ENCODE peak calls at places on chromosomes 13 and 19, in six cellular contexts. One of them, this sample, is unnamed.

GRCh38 chr13:40503966-40504591 is 162.4 kb downstream of the FOXO1 start:
- DNase-seq in left lung: no peak
- DNase-seq in thoracic aorta: no peak
- DNase-seq in HL-60: no peak
- DNase-seq in CD4-positive, alpha-beta memory T cell: no peak
- DNase-seq in GM23248: peak
- DNase-seq in this sample: no peak

GRCh38 chr19:38018694-38019426 is 111.9 kb downstream of the SIPA1L3 start:
- DNase-seq in left lung: no peak
- DNase-seq in thoracic aorta: no peak
- DNase-seq in HL-60: no peak
- DNase-seq in CD4-positive, alpha-beta memory T cell: no peak
- DNase-seq in GM23248: no peak
- DNase-seq in this sample: no peak

GRCh38 chr19:44848036-44848804 is 2.1 kb downstream of the NECTIN2 start:
- DNase-seq in left lung: no peak
- DNase-seq in thoracic aorta: no peak
- DNase-seq in HL-60: no peak
- DNase-seq in CD4-positive, alpha-beta memory T cell: no peak
- DNase-seq in GM23248: peak
- DNase-seq in this sample: peak

GRCh38 chr13:30408319-30409101 is 13.8 kb upstream of the UBE2L5 start:
- DNase-seq in left lung: peak
- DNase-seq in thoracic aorta: peak
- DNase-seq in HL-60: peak
- DNase-seq in CD4-positive, alpha-beta memory T cell: peak
- DNase-seq in GM23248: peak
- DNase-seq in this sample: peak

GRCh38 chr19:15875075-15875474 is 22.8 kb downstream of the CYP4F2 start:
- DNase-seq in left lung: no peak
- DNase-seq in thoracic aorta: no peak
- DNase-seq in HL-60: no peak
- DNase-seq in CD4-positive, alpha-beta memory T cell: no peak
- DNase-seq in GM23248: no peak
- DNase-seq in this sample: no peak

GRCh38 chr19:16184665-16185122 is 516 bp upstream of the FAM32A start:
- DNase-seq in left lung: no peak
- DNase-seq in thoracic aorta: no peak
- DNase-seq in HL-60: no peak
- DNase-seq in CD4-positive, alpha-beta memory T cell: no peak
- DNase-seq in GM23248: no peak
- DNase-seq in this sample: no peak

GRCh38 chr19:40803857-40804782 is 5.1 kb downstream of the EGLN2 start:
- DNase-seq in left lung: peak
- DNase-seq in thoracic aorta: no peak
- DNase-seq in HL-60: no peak
- DNase-seq in CD4-positive, alpha-beta memory T cell: peak
- DNase-seq in GM23248: no peak
- DNase-seq in this sample: no peak

GRCh38 chr19:52492201-52492960 is 35.1 kb upstream of the ZNF808 start:
- DNase-seq in left lung: no peak
- DNase-seq in thoracic aorta: no peak
- DNase-seq in HL-60: no peak
- DNase-seq in CD4-positive, alpha-beta memory T cell: no peak
- DNase-seq in GM23248: peak
- DNase-seq in this sample: no peak

GRCh38 chr13:46639033-46639981 is 86.3 kb downstream of the LRCH1 start:
- DNase-seq in left lung: no peak
- DNase-seq in thoracic aorta: no peak
- DNase-seq in HL-60: no peak
- DNase-seq in CD4-positive, alpha-beta memory T cell: no peak
- DNase-seq in GM23248: no peak
- DNase-seq in this sample: no peak

GRCh38 chr13:38045278-38046048 is 175.9 kb upstream of the TRPC4 start:
- DNase-seq in left lung: no peak
- DNase-seq in thoracic aorta: no peak
- DNase-seq in HL-60: no peak
- DNase-seq in CD4-positive, alpha-beta memory T cell: no peak
- DNase-seq in GM23248: peak
- DNase-seq in this sample: no peak

GRCh38 chr19:29076963-29077362 is 136.0 kb downstream of the UQCRFS1 start:
- DNase-seq in left lung: no peak
- DNase-seq in thoracic aorta: no peak
- DNase-seq in HL-60: no peak
- DNase-seq in CD4-positive, alpha-beta memory T cell: no peak
- DNase-seq in GM23248: no peak
- DNase-seq in this sample: no peak

GRCh38 chr19:13913352-13913751 is 7.4 kb downstream of the CC2D1A start:
- DNase-seq in left lung: no peak
- DNase-seq in thoracic aorta: no peak
- DNase-seq in HL-60: no peak
- DNase-seq in CD4-positive, alpha-beta memory T cell: no peak
- DNase-seq in GM23248: no peak
- DNase-seq in this sample: no peak

GRCh38 chr13:97653741-97654140 is 219.8 kb downstream of the RAP2A start:
- DNase-seq in left lung: no peak
- DNase-seq in thoracic aorta: no peak
- DNase-seq in HL-60: no peak
- DNase-seq in CD4-positive, alpha-beta memory T cell: no peak
- DNase-seq in GM23248: peak
- DNase-seq in this sample: peak

GRCh38 chr19:30670011-30670329 is 297.8 kb downstream of the ZNF536 start:
- DNase-seq in left lung: no peak
- DNase-seq in thoracic aorta: no peak
- DNase-seq in HL-60: no peak
- DNase-seq in CD4-positive, alpha-beta memory T cell: no peak
- DNase-seq in GM23248: no peak
- DNase-seq in this sample: no peak

GRCh38 chr13:22451345-22451744 is 729.4 kb upstream of the SGCG start:
- DNase-seq in left lung: no peak
- DNase-seq in thoracic aorta: no peak
- DNase-seq in HL-60: no peak
- DNase-seq in CD4-positive, alpha-beta memory T cell: no peak
- DNase-seq in GM23248: no peak
- DNase-seq in this sample: peak

GRCh38 chr13:31943591-31943990 is 88.0 kb upstream of the FRY start:
- DNase-seq in left lung: no peak
- DNase-seq in thoracic aorta: no peak
- DNase-seq in HL-60: no peak
- DNase-seq in CD4-positive, alpha-beta memory T cell: no peak
- DNase-seq in GM23248: peak
- DNase-seq in this sample: no peak

GRCh38 chr19:11264452-11265176 is 2.3 kb upstream of the DOCK6 start:
- DNase-seq in left lung: peak
- DNase-seq in thoracic aorta: no peak
- DNase-seq in HL-60: no peak
- DNase-seq in CD4-positive, alpha-beta memory T cell: no peak
- DNase-seq in GM23248: no peak
- DNase-seq in this sample: no peak

GRCh38 chr13:93505104-93505952 is 278.7 kb downstream of the GPC6 start:
- DNase-seq in left lung: no peak
- DNase-seq in thoracic aorta: no peak
- DNase-seq in HL-60: no peak
- DNase-seq in CD4-positive, alpha-beta memory T cell: no peak
- DNase-seq in GM23248: peak
- DNase-seq in this sample: no peak

GRCh38 chr13:93227280-93227905 is 786 bp downstream of the GPC6 start:
- DNase-seq in left lung: no peak
- DNase-seq in thoracic aorta: no peak
- DNase-seq in HL-60: no peak
- DNase-seq in CD4-positive, alpha-beta memory T cell: no peak
- DNase-seq in GM23248: peak
- DNase-seq in this sample: no peak

GRCh38 chr19:48196321-48196761 is 25.9 kb downstream of the ZSWIM9 start:
- DNase-seq in left lung: no peak
- DNase-seq in thoracic aorta: no peak
- DNase-seq in HL-60: no peak
- DNase-seq in CD4-positive, alpha-beta memory T cell: no peak
- DNase-seq in GM23248: no peak
- DNase-seq in this sample: peak

GRCh38 chr13:99000137-99000536 is 22.3 kb upstream of the DOCK9 start:
- DNase-seq in left lung: no peak
- DNase-seq in thoracic aorta: no peak
- DNase-seq in HL-60: no peak
- DNase-seq in CD4-positive, alpha-beta memory T cell: no peak
- DNase-seq in GM23248: no peak
- DNase-seq in this sample: no peak
- H3K27ac ChIP-seq in left lung: peak
- H3K27ac ChIP-seq in thoracic aorta: no peak
- H3K27ac ChIP-seq in HL-60: no peak
- H3K27ac ChIP-seq in CD4-positive, alpha-beta memory T cell: no peak
- H3K27ac ChIP-seq in GM23248: no peak
- H3K27ac ChIP-seq in this sample: peak

DNA sequence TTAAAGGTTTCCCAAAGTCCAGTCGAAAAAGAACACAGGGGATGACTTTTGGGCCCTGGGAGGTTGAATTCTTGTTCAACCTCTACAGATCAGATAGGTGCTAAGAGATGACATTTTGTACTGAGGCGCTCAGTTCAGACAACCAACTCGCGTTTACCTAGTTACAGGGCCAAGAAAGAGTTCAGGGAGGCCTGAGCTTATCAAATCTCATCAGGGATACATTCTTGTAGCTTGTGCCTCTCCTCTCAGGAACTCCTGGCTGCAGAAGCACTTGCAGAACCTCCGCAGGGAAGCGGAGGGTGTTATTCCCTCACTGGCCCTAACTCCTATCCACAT is 825 bp downstream of the ZNF776 start:
- DNase-seq in left lung: no peak
- DNase-seq in thoracic aorta: no peak
- DNase-seq in HL-60: no peak
- DNase-seq in CD4-positive, alpha-beta memory T cell: no peak
- DNase-seq in GM23248: peak
- DNase-seq in this sample: no peak
- H3K27ac ChIP-seq in left lung: peak
- H3K27ac ChIP-seq in thoracic aorta: no peak
- H3K27ac ChIP-seq in HL-60: peak
- H3K27ac ChIP-seq in CD4-positive, alpha-beta memory T cell: peak
- H3K27ac ChIP-seq in GM23248: no peak
- H3K27ac ChIP-seq in this sample: peak

GRCh38 chr19:1409204-1410005 is 2.0 kb downstream of the DAZAP1 start:
- DNase-seq in left lung: no peak
- DNase-seq in thoracic aorta: no peak
- DNase-seq in HL-60: no peak
- DNase-seq in CD4-positive, alpha-beta memory T cell: no peak
- DNase-seq in GM23248: peak
- DNase-seq in this sample: no peak

GRCh38 chr19:1408300-1409203 is 1.2 kb downstream of the DAZAP1 start:
- DNase-seq in left lung: peak
- DNase-seq in thoracic aorta: no peak
- DNase-seq in HL-60: no peak
- DNase-seq in CD4-positive, alpha-beta memory T cell: peak
- DNase-seq in GM23248: peak
- DNase-seq in this sample: no peak

GRCh38 chr19:1411255-1412191 is 4.1 kb downstream of the DAZAP1 start:
- DNase-seq in left lung: peak
- DNase-seq in thoracic aorta: peak
- DNase-seq in HL-60: no peak
- DNase-seq in CD4-positive, alpha-beta memory T cell: peak
- DNase-seq in GM23248: peak
- DNase-seq in this sample: no peak

GRCh38 chr19:1410789-1411188 is 3.4 kb downstream of the DAZAP1 start:
- DNase-seq in left lung: peak
- DNase-seq in thoracic aorta: no peak
- DNase-seq in HL-60: no peak
- DNase-seq in CD4-positive, alpha-beta memory T cell: no peak
- DNase-seq in GM23248: no peak
- DNase-seq in this sample: no peak

DNA sequence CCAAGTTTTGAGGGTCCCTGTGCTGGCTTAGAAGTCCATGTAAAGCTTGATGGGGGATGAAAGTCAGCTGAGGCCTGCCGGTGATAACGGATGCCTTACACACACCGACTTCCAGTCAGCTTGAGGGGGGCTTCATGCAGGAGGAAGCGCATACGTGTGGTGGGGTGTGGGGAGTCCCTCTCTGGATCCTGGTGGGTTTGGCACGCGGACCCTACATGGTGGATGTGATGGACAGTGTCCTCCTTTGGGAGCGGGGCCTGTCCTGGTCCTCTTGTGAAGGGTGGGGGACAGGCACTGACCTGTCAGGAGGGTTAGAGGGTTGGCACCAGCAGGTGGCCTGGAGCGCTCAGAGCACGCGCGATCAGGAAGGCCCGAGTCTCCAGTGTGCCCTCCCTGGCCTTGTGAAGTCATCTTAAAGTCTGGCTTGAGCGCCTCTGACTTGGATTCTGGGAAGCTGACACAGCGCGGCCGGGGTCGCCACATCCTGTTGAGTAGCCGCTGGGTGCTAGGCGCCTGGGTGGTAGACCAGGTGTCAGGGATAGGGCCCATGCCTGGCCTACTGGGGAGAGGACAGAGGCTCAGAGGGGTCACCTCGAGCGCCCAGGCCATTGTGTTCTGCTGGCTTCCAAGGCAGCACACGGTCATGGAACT is 2.9 kb downstream of the DAZAP1 start:
- DNase-seq in left lung: no peak
- DNase-seq in thoracic aorta: no peak
- DNase-seq in HL-60: no peak
- DNase-seq in CD4-positive, alpha-beta memory T cell: no peak
- DNase-seq in GM23248: peak
- DNase-seq in this sample: no peak
- H3K27ac ChIP-seq in left lung: peak
- H3K27ac ChIP-seq in thoracic aorta: peak
- H3K27ac ChIP-seq in HL-60: peak
- H3K27ac ChIP-seq in CD4-positive, alpha-beta memory T cell: peak
- H3K27ac ChIP-seq in GM23248: peak
- H3K27ac ChIP-seq in this sample: peak

GRCh38 chr19:4717966-4718701 is 5.5 kb downstream of the DPP9 start:
- DNase-seq in left lung: no peak
- DNase-seq in thoracic aorta: no peak
- DNase-seq in HL-60: no peak
- DNase-seq in CD4-positive, alpha-beta memory T cell: no peak
- DNase-seq in GM23248: no peak
- DNase-seq in this sample: no peak
- H3K27ac ChIP-seq in left lung: peak
- H3K27ac ChIP-seq in thoracic aorta: no peak
- H3K27ac ChIP-seq in HL-60: no peak
- H3K27ac ChIP-seq in CD4-positive, alpha-beta memory T cell: no peak
- H3K27ac ChIP-seq in GM23248: no peak
- H3K27ac ChIP-seq in this sample: peak

This sample was measured in breast epithelium.